ENCODE peak calls at places on chromosomes 11 and 22, in nine cellular contexts. One of them, this sample, is unnamed. For H3K9me3, the result is how much of the 10 kb centered on the place peaks cover.

GRCh38 chr11:111665779-111666178 is 63.5 kb downstream of the SIK2 start:
- DNase-seq in H9: no peak
- DNase-seq in kidney: no peak
- DNase-seq in colonic mucosa: no peak
- DNase-seq in mammary epithelial cell: peak
- DNase-seq in astrocyte: peak
- DNase-seq in GM12878: no peak
- DNase-seq in neural progenitor cell: peak
- DNase-seq in Karpas-422: peak
- DNase-seq in this sample: peak

GRCh38 chr11:134178275-134178674 is 45.5 kb downstream of the NCAPD3 start:
- DNase-seq in H9: no peak
- DNase-seq in kidney: no peak
- DNase-seq in colonic mucosa: no peak
- DNase-seq in mammary epithelial cell: no peak
- DNase-seq in astrocyte: no peak
- DNase-seq in GM12878: no peak
- DNase-seq in neural progenitor cell: no peak
- DNase-seq in Karpas-422: no peak
- DNase-seq in this sample: no peak

GRCh38 chr11:30917859-30918478 is 331.8 kb upstream of the MPPED2 start:
- DNase-seq in H9: no peak
- DNase-seq in kidney: no peak
- DNase-seq in colonic mucosa: no peak
- DNase-seq in mammary epithelial cell: peak
- DNase-seq in astrocyte: peak
- DNase-seq in GM12878: no peak
- DNase-seq in neural progenitor cell: peak
- DNase-seq in Karpas-422: peak
- DNase-seq in this sample: peak

GRCh38 chr11:82682003-82682751 is 51.5 kb downstream of the FAM181B start:
- DNase-seq in H9: peak
- DNase-seq in kidney: no peak
- DNase-seq in colonic mucosa: peak
- DNase-seq in mammary epithelial cell: peak
- DNase-seq in astrocyte: peak
- DNase-seq in GM12878: peak
- DNase-seq in neural progenitor cell: peak
- DNase-seq in Karpas-422: peak
- DNase-seq in this sample: peak

GRCh38 chr22:42179616-42180015 is 49.0 kb upstream of the CYP2D6 start:
- DNase-seq in H9: no peak
- DNase-seq in kidney: no peak
- DNase-seq in colonic mucosa: no peak
- DNase-seq in mammary epithelial cell: peak
- DNase-seq in astrocyte: peak
- DNase-seq in GM12878: no peak
- DNase-seq in neural progenitor cell: no peak
- DNase-seq in Karpas-422: no peak
- DNase-seq in this sample: peak

GRCh38 chr11:112523477-112523876 is 262.8 kb upstream of the PLET1 start:
- DNase-seq in H9: no peak
- DNase-seq in kidney: no peak
- DNase-seq in colonic mucosa: no peak
- DNase-seq in mammary epithelial cell: peak
- DNase-seq in astrocyte: no peak
- DNase-seq in GM12878: no peak
- DNase-seq in neural progenitor cell: peak
- DNase-seq in Karpas-422: no peak
- DNase-seq in this sample: peak

GRCh38 chr11:27416568-27417176 is 53.7 kb upstream of the CCDC34 start:
- DNase-seq in H9: no peak
- DNase-seq in kidney: no peak
- DNase-seq in colonic mucosa: no peak
- DNase-seq in mammary epithelial cell: no peak
- DNase-seq in astrocyte: no peak
- DNase-seq in GM12878: no peak
- DNase-seq in neural progenitor cell: no peak
- DNase-seq in Karpas-422: no peak
- DNase-seq in this sample: no peak

GRCh38 chr11:40306938-40307548 is 1152.4 kb downstream of the LRRC4C start:
- DNase-seq in H9: no peak
- DNase-seq in kidney: no peak
- DNase-seq in colonic mucosa: no peak
- DNase-seq in mammary epithelial cell: peak
- DNase-seq in astrocyte: peak
- DNase-seq in GM12878: no peak
- DNase-seq in neural progenitor cell: peak
- DNase-seq in Karpas-422: peak
- DNase-seq in this sample: peak

GRCh38 chr11:111762981-111763643 is 3.1 kb downstream of the PPP2R1B start:
- DNase-seq in H9: no peak
- DNase-seq in kidney: no peak
- DNase-seq in colonic mucosa: no peak
- DNase-seq in mammary epithelial cell: no peak
- DNase-seq in astrocyte: no peak
- DNase-seq in GM12878: no peak
- DNase-seq in neural progenitor cell: peak
- DNase-seq in Karpas-422: peak
- DNase-seq in this sample: peak

GRCh38 chr11:72613977-72614376 is 60.2 kb downstream of the PDE2A start:
- DNase-seq in H9: no peak
- DNase-seq in kidney: no peak
- DNase-seq in colonic mucosa: peak
- DNase-seq in mammary epithelial cell: no peak
- DNase-seq in astrocyte: no peak
- DNase-seq in GM12878: peak
- DNase-seq in neural progenitor cell: no peak
- DNase-seq in Karpas-422: peak
- DNase-seq in this sample: no peak

GRCh38 chr22:36644333-36644757 is 59.2 kb downstream of the CACNG2 start:
- DNase-seq in H9: peak
- DNase-seq in kidney: no peak
- DNase-seq in colonic mucosa: peak
- DNase-seq in mammary epithelial cell: peak
- DNase-seq in astrocyte: peak
- DNase-seq in GM12878: no peak
- DNase-seq in neural progenitor cell: peak
- DNase-seq in Karpas-422: peak
- DNase-seq in this sample: peak

GRCh38 chr11:42239102-42239501 is 779.6 kb upstream of the LRRC4C start:
- DNase-seq in H9: no peak
- DNase-seq in kidney: no peak
- DNase-seq in colonic mucosa: no peak
- DNase-seq in mammary epithelial cell: peak
- DNase-seq in astrocyte: peak
- DNase-seq in GM12878: no peak
- DNase-seq in neural progenitor cell: no peak
- DNase-seq in Karpas-422: no peak
- DNase-seq in this sample: no peak

GRCh38 chr11:79626135-79626748 is 185.4 kb upstream of the TENM4 start:
- DNase-seq in H9: no peak
- DNase-seq in kidney: no peak
- DNase-seq in colonic mucosa: no peak
- DNase-seq in mammary epithelial cell: peak
- DNase-seq in astrocyte: peak
- DNase-seq in GM12878: peak
- DNase-seq in neural progenitor cell: no peak
- DNase-seq in Karpas-422: no peak
- DNase-seq in this sample: peak

GRCh38 chr22:27105142-27106025 is 448.0 kb downstream of the MIAT start:
- DNase-seq in H9: no peak
- DNase-seq in kidney: no peak
- DNase-seq in colonic mucosa: peak
- DNase-seq in mammary epithelial cell: no peak
- DNase-seq in astrocyte: peak
- DNase-seq in GM12878: no peak
- DNase-seq in neural progenitor cell: no peak
- DNase-seq in Karpas-422: no peak
- DNase-seq in this sample: peak

GRCh38 chr22:49206281-49206680 is 621.4 kb downstream of the BRD1 start:
- DNase-seq in H9: peak
- DNase-seq in kidney: no peak
- DNase-seq in colonic mucosa: no peak
- DNase-seq in mammary epithelial cell: no peak
- DNase-seq in astrocyte: no peak
- DNase-seq in GM12878: no peak
- DNase-seq in neural progenitor cell: no peak
- DNase-seq in Karpas-422: no peak
- DNase-seq in this sample: no peak

GRCh38 chr22:49204599-49205214 is 623.0 kb downstream of the BRD1 start:
- DNase-seq in H9: peak
- DNase-seq in kidney: peak
- DNase-seq in colonic mucosa: no peak
- DNase-seq in mammary epithelial cell: no peak
- DNase-seq in astrocyte: no peak
- DNase-seq in GM12878: no peak
- DNase-seq in neural progenitor cell: no peak
- DNase-seq in Karpas-422: no peak
- DNase-seq in this sample: no peak

GRCh38 chr22:49203863-49204598 is 623.6 kb downstream of the BRD1 start:
- DNase-seq in H9: peak
- DNase-seq in kidney: peak
- DNase-seq in colonic mucosa: no peak
- DNase-seq in mammary epithelial cell: no peak
- DNase-seq in astrocyte: no peak
- DNase-seq in GM12878: no peak
- DNase-seq in neural progenitor cell: no peak
- DNase-seq in Karpas-422: no peak
- DNase-seq in this sample: no peak

GRCh38 chr22:49207008-49207775 is 620.5 kb downstream of the BRD1 start:
- DNase-seq in H9: peak
- DNase-seq in kidney: peak
- DNase-seq in colonic mucosa: no peak
- DNase-seq in mammary epithelial cell: no peak
- DNase-seq in astrocyte: no peak
- DNase-seq in GM12878: no peak
- DNase-seq in neural progenitor cell: no peak
- DNase-seq in Karpas-422: no peak
- DNase-seq in this sample: no peak

GRCh38 chr22:49205401-49205800 is 622.3 kb downstream of the BRD1 start:
- DNase-seq in H9: peak
- DNase-seq in kidney: peak
- DNase-seq in colonic mucosa: no peak
- DNase-seq in mammary epithelial cell: no peak
- DNase-seq in astrocyte: no peak
- DNase-seq in GM12878: no peak
- DNase-seq in neural progenitor cell: no peak
- DNase-seq in Karpas-422: no peak
- DNase-seq in this sample: no peak
- H3K9me3 ChIP-seq in H9: under half
- H3K9me3 ChIP-seq in kidney: under half
- H3K9me3 ChIP-seq in colonic mucosa: under half
- H3K9me3 ChIP-seq in mammary epithelial cell: half or more
- H3K9me3 ChIP-seq in astrocyte: under half
- H3K9me3 ChIP-seq in GM12878: under half
- H3K9me3 ChIP-seq in neural progenitor cell: under half
- H3K9me3 ChIP-seq in Karpas-422: under half
- H3K9me3 ChIP-seq in this sample: under half

DNA sequence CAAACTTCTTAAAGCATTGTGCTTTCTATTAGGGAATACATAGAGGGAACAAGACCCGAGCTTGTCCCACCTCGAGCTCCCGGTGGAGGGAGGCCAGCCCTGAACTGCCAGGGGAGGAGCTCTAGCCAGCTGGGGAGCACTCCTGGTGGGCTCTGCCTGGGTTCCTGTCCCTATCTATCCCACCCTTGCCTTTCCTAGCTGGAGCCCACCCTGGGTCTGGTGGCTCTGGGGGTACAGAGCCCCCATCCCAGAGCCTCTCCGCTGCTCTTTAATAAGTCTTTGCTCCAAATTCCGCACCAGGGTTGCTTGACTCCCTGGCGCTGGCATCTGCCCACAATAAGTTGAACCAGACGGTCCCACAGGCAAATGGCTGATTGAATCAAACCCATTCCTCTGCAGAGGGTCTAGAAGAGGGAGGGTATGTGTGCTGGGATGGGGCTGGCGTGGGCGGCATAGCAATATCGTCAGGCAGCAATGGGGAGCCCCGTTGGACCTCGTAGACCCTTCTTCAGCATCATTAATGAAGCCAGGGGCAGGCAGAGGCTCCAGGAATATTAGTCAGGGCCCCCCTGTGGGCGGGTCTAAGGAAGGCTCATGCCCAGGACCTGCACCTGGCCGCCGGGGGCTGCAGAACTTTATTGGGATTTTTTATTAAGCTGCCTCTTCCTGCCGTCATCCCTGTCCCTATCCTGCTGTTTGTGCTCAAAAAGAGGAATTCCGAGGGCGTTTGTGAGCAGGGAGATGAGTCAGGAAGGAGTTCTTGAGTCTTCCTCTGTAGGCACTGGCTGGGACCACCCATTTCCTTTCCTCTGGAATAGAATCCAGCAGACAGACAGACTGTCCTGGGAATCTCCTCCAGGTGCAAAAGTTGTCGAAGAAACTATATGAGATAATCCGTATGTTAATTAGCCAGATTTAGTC is 38.5 kb upstream of the RIC3 start:
- DNase-seq in H9: peak
- DNase-seq in kidney: no peak
- DNase-seq in colonic mucosa: no peak
- DNase-seq in mammary epithelial cell: no peak
- DNase-seq in astrocyte: peak
- DNase-seq in GM12878: no peak
- DNase-seq in neural progenitor cell: no peak
- DNase-seq in Karpas-422: no peak
- DNase-seq in this sample: no peak
- H3K9ac ChIP-seq in H9: no peak
- H3K9ac ChIP-seq in kidney: no peak
- H3K9ac ChIP-seq in colonic mucosa: no peak
- H3K9ac ChIP-seq in mammary epithelial cell: no peak
- H3K9ac ChIP-seq in astrocyte: no peak
- H3K9ac ChIP-seq in GM12878: no peak
- H3K9ac ChIP-seq in neural progenitor cell: no peak
- H3K9ac ChIP-seq in Karpas-422: no peak
- H3K9ac ChIP-seq in this sample: no peak

GRCh38 chr22:47630741-47631534 is 868.5 kb downstream of the TBC1D22A start:
- DNase-seq in H9: no peak
- DNase-seq in kidney: peak
- DNase-seq in colonic mucosa: no peak
- DNase-seq in mammary epithelial cell: no peak
- DNase-seq in astrocyte: no peak
- DNase-seq in GM12878: no peak
- DNase-seq in neural progenitor cell: no peak
- DNase-seq in Karpas-422: no peak
- DNase-seq in this sample: no peak
- H3K9me3 ChIP-seq in H9: under half
- H3K9me3 ChIP-seq in kidney: under half
- H3K9me3 ChIP-seq in colonic mucosa: under half
- H3K9me3 ChIP-seq in mammary epithelial cell: under half
- H3K9me3 ChIP-seq in astrocyte: under half
- H3K9me3 ChIP-seq in GM12878: under half
- H3K9me3 ChIP-seq in neural progenitor cell: under half
- H3K9me3 ChIP-seq in Karpas-422: under half
- H3K9me3 ChIP-seq in this sample: under half

DNA sequence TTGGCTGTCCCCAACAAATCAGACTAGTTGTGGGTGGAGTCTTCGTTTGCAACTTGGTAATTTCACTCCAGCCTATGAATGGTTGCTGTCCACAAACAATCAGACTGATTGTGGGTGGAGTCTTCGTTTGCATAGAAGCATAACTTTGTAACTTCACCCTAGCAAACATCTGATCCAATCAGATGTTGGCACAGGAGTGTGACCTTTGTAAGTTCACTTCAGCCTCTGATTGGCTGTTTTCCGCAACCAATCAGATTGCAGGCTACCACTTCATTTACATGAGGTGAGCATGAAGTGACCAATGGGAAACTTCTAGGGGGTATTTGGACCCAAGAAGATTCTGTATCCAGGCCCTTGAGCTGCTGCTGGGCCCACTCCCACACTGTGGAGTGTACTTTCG is 16.3 kb upstream of the CABP2 start:
- DNase-seq in H9: no peak
- DNase-seq in kidney: no peak
- DNase-seq in colonic mucosa: no peak
- DNase-seq in mammary epithelial cell: no peak
- DNase-seq in astrocyte: no peak
- DNase-seq in GM12878: no peak
- DNase-seq in neural progenitor cell: no peak
- DNase-seq in Karpas-422: peak
- DNase-seq in this sample: no peak
- H3K9ac ChIP-seq in H9: no peak
- H3K9ac ChIP-seq in kidney: no peak
- H3K9ac ChIP-seq in colonic mucosa: no peak
- H3K9ac ChIP-seq in mammary epithelial cell: no peak
- H3K9ac ChIP-seq in astrocyte: no peak
- H3K9ac ChIP-seq in GM12878: no peak
- H3K9ac ChIP-seq in neural progenitor cell: no peak
- H3K9ac ChIP-seq in Karpas-422: no peak
- H3K9ac ChIP-seq in this sample: no peak

This sample was measured in adipocyte.